ENCODE peak calls at places on chromosomes 7 and 10, in five cellular contexts. One of them, this sample, is unnamed.
A peak's percentile ranks its signal among the peaks of the same experiment; 100 is the strongest.

GRCh38 chr7:51318886-51319579 is 2.4 kb upstream of the COBL start:
- DNase-seq in cardiac muscle cell: no peak
- DNase-seq in cardiac fibroblast: no peak
- DNase-seq in left ventricle myocardium inferior: no peak
- DNase-seq in kidney epithelial cell: no peak
- DNase-seq in this sample: no peak

GRCh38 chr10:117373848-117374505 is 1.3 kb downstream of the PDZD8 start:
- DNase-seq in cardiac muscle cell: peak; percentile 60
- DNase-seq in cardiac fibroblast: peak; percentile 74
- DNase-seq in left ventricle myocardium inferior: peak; percentile 53
- DNase-seq in kidney epithelial cell: no peak
- DNase-seq in this sample: peak; percentile 79

GRCh38 chr10:97514344-97514743 is 15.6 kb downstream of the UBTD1 start:
- DNase-seq in cardiac muscle cell: peak; percentile 27
- DNase-seq in cardiac fibroblast: no peak
- DNase-seq in left ventricle myocardium inferior: no peak
- DNase-seq in kidney epithelial cell: no peak
- DNase-seq in this sample: no peak

GRCh38 chr10:43076876-43077420 is at the start of gene RET:
- DNase-seq in cardiac muscle cell: peak; percentile 44
- DNase-seq in cardiac fibroblast: peak; percentile 9
- DNase-seq in left ventricle myocardium inferior: peak; percentile 60
- DNase-seq in kidney epithelial cell: no peak
- DNase-seq in this sample: no peak

GRCh38 chr7:142168746-142169145 is 57.2 kb downstream of the MGAM2 start:
- DNase-seq in cardiac muscle cell: peak; percentile 57
- DNase-seq in cardiac fibroblast: peak; percentile 51
- DNase-seq in left ventricle myocardium inferior: no peak
- DNase-seq in kidney epithelial cell: peak; percentile 9
- DNase-seq in this sample: no peak

GRCh38 chr7:23298141-23298851 is 843 bp upstream of the MALSU1 start:
- DNase-seq in cardiac muscle cell: peak; percentile 35
- DNase-seq in cardiac fibroblast: peak; percentile 74
- DNase-seq in left ventricle myocardium inferior: no peak
- DNase-seq in kidney epithelial cell: peak; percentile 9
- DNase-seq in this sample: peak; percentile 74

GRCh38 chr10:30782543-30783461 is 153.2 kb upstream of the LYZL2 start:
- DNase-seq in cardiac muscle cell: no peak
- DNase-seq in cardiac fibroblast: peak; percentile 54
- DNase-seq in left ventricle myocardium inferior: no peak
- DNase-seq in kidney epithelial cell: no peak
- DNase-seq in this sample: no peak

GRCh38 chr7:116271980-116272886 is 61.9 kb downstream of the TES start:
- DNase-seq in cardiac muscle cell: peak; percentile 34
- DNase-seq in cardiac fibroblast: peak; percentile 97
- DNase-seq in left ventricle myocardium inferior: no peak
- DNase-seq in kidney epithelial cell: peak; percentile 92
- DNase-seq in this sample: peak; percentile 86

GRCh38 chr7:74337926-74338325 is 48.7 kb downstream of the CLIP2 start:
- DNase-seq in cardiac muscle cell: no peak
- DNase-seq in cardiac fibroblast: no peak
- DNase-seq in left ventricle myocardium inferior: no peak
- DNase-seq in kidney epithelial cell: no peak
- DNase-seq in this sample: no peak

GRCh38 chr7:45888185-45888992 is at the start of gene IGFBP1:
- DNase-seq in cardiac muscle cell: peak; percentile 56
- DNase-seq in cardiac fibroblast: no peak
- DNase-seq in left ventricle myocardium inferior: no peak
- DNase-seq in kidney epithelial cell: no peak
- DNase-seq in this sample: peak; percentile 57

GRCh38 chr10:133127291-133128125 is 32.5 kb upstream of the KNDC1 start:
- DNase-seq in cardiac muscle cell: no peak
- DNase-seq in cardiac fibroblast: no peak
- DNase-seq in left ventricle myocardium inferior: peak; percentile 9
- DNase-seq in kidney epithelial cell: no peak
- DNase-seq in this sample: no peak

GRCh38 chr7:149245244-149245643 is 5.8 kb downstream of the ZNF212 start:
- DNase-seq in cardiac muscle cell: no peak
- DNase-seq in cardiac fibroblast: peak; percentile 25
- DNase-seq in left ventricle myocardium inferior: no peak
- DNase-seq in kidney epithelial cell: no peak
- DNase-seq in this sample: no peak

GRCh38 chr7:103964269-103964668 is 25.2 kb downstream of the RELN start:
- DNase-seq in cardiac muscle cell: no peak
- DNase-seq in cardiac fibroblast: no peak
- DNase-seq in left ventricle myocardium inferior: no peak
- DNase-seq in kidney epithelial cell: no peak
- DNase-seq in this sample: no peak

GRCh38 chr7:125878990-125879389 is 949.4 kb upstream of the POT1 start:
- DNase-seq in cardiac muscle cell: no peak
- DNase-seq in cardiac fibroblast: no peak
- DNase-seq in left ventricle myocardium inferior: no peak
- DNase-seq in kidney epithelial cell: no peak
- DNase-seq in this sample: no peak

GRCh38 chr10:132421377-132422168 is 24.6 kb downstream of the PWWP2B start:
- DNase-seq in cardiac muscle cell: peak; percentile 84
- DNase-seq in cardiac fibroblast: peak; percentile 46
- DNase-seq in left ventricle myocardium inferior: peak; percentile 78
- DNase-seq in kidney epithelial cell: no peak
- DNase-seq in this sample: peak; percentile 87

GRCh38 chr7:129741743-129742213 is 130.3 kb downstream of the NRF1 start:
- DNase-seq in cardiac muscle cell: no peak
- DNase-seq in cardiac fibroblast: no peak
- DNase-seq in left ventricle myocardium inferior: no peak
- DNase-seq in kidney epithelial cell: no peak
- DNase-seq in this sample: no peak

GRCh38 chr10:1289591-1289990 is 233.4 kb downstream of the WDR37 start:
- DNase-seq in cardiac muscle cell: no peak
- DNase-seq in cardiac fibroblast: no peak
- DNase-seq in left ventricle myocardium inferior: no peak
- DNase-seq in kidney epithelial cell: no peak
- DNase-seq in this sample: no peak

GRCh38 chr10:59536576-59537014 is 173.1 kb downstream of the SLC16A9 start:
- DNase-seq in cardiac muscle cell: peak; percentile 5
- DNase-seq in cardiac fibroblast: no peak
- DNase-seq in left ventricle myocardium inferior: peak; percentile 16
- DNase-seq in kidney epithelial cell: no peak
- DNase-seq in this sample: no peak

GRCh38 chr10:49139866-49140195 is 6.0 kb upstream of the FAM170B start:
- DNase-seq in cardiac muscle cell: no peak
- DNase-seq in cardiac fibroblast: peak; percentile 94
- DNase-seq in left ventricle myocardium inferior: no peak
- DNase-seq in kidney epithelial cell: peak; percentile 80
- DNase-seq in this sample: no peak

GRCh38 chr10:112996462-112996861 is 46.4 kb downstream of the TCF7L2 start:
- DNase-seq in cardiac muscle cell: no peak
- DNase-seq in cardiac fibroblast: no peak
- DNase-seq in left ventricle myocardium inferior: no peak
- DNase-seq in kidney epithelial cell: no peak
- DNase-seq in this sample: no peak

GRCh38 chr10:72356115-72356514 is 1.4 kb upstream of the DNAJB12 start:
- DNase-seq in cardiac muscle cell: no peak
- DNase-seq in cardiac fibroblast: no peak
- DNase-seq in left ventricle myocardium inferior: no peak
- DNase-seq in kidney epithelial cell: no peak
- DNase-seq in this sample: no peak

GRCh38 chr7:14698239-14698638 is 204.3 kb downstream of the DGKB start:
- DNase-seq in cardiac muscle cell: no peak
- DNase-seq in cardiac fibroblast: peak; percentile 36
- DNase-seq in left ventricle myocardium inferior: no peak
- DNase-seq in kidney epithelial cell: no peak
- DNase-seq in this sample: no peak

DNA sequence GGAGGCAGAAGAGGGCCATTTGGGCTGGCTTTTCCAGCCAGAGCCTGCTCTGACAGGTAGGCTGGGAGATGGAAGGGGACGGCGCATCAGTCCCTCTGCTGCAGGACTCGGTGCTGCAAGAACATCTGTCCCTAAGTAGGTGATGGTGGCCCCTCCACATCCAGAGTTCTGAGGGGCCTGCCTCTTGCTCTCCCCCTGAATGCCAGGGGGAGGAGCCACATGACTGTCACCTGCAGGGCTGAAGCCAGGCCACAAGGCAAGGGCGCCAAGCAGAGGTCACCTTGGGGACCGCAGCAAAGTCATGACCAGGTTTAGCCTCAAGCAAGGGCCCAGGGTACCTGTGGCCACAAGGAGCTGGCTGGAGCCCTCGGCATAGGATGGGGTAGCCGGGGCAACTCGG is 99.4 kb downstream of the FAM53B start:
- DNase-seq in cardiac muscle cell: no peak
- DNase-seq in cardiac fibroblast: no peak
- DNase-seq in left ventricle myocardium inferior: no peak
- DNase-seq in kidney epithelial cell: no peak
- DNase-seq in this sample: no peak
- TF ChIP-seq CTCF in cardiac muscle cell: no peak
- TF ChIP-seq CTCF in cardiac fibroblast: no peak
- TF ChIP-seq CTCF in left ventricle myocardium inferior: no peak
- TF ChIP-seq CTCF in kidney epithelial cell: no peak
- TF ChIP-seq CTCF in this sample: no peak

DNA sequence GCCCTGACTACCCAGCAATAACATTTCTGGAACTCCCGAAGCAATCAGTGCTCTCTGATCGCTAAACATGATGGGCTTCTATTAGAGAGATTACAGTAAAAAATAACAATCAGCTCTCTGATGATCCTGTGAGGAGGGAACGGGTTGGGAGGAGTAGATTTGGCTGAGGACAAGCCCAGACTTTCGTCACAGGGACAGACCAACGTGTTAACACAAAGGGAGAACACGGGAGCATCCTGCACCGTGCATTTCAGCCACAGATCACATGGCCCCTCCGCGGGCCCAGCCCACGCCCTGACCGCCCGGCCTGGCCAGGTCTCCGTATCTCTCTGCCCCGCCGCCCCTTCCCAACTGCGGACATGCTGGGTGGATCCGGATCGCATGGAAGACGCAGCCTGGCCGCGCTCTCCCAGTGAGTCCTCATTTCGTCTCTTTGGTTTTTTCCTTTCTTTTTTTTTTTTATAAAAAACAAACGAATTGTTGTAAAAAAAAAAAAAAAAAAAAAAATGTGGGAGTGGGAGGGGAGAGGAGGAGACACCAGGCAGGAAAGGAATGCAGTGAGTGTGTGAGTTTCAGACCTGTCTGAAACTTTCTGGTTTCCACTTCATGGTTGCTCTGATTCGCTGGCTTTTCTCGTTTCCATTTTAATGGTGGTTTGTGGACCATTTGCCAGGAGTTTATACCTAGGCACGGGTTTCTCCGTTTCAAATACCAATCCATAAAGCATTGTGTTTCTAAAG is 94.9 kb upstream of the AGBL3 start:
- DNase-seq in cardiac muscle cell: peak; percentile 72
- DNase-seq in cardiac fibroblast: peak; percentile 97
- DNase-seq in left ventricle myocardium inferior: peak; percentile 80
- DNase-seq in kidney epithelial cell: peak; percentile 86
- DNase-seq in this sample: peak; percentile 83
- H3K4me3 ChIP-seq in cardiac muscle cell: peak overlapping the region; percentile 48
- H3K4me3 ChIP-seq in cardiac fibroblast: peak overlapping the region; percentile 62
- H3K4me3 ChIP-seq in left ventricle myocardium inferior: peak overlapping the region; percentile 70
- H3K4me3 ChIP-seq in kidney epithelial cell: peak overlapping the region; percentile 70
- H3K4me3 ChIP-seq in this sample: peak overlapping the region; percentile 66

GRCh38 chr7:5457245-5457735 is 33.7 kb upstream of the TNRC18 start:
- DNase-seq in cardiac muscle cell: no peak
- DNase-seq in cardiac fibroblast: no peak
- DNase-seq in left ventricle myocardium inferior: no peak
- DNase-seq in kidney epithelial cell: no peak
- DNase-seq in this sample: no peak
- TF ChIP-seq CTCF in cardiac muscle cell: no peak
- TF ChIP-seq CTCF in cardiac fibroblast: no peak
- TF ChIP-seq CTCF in left ventricle myocardium inferior: no peak
- TF ChIP-seq CTCF in kidney epithelial cell: no peak
- TF ChIP-seq CTCF in this sample: no peak

GRCh38 chr10:60828489-60828852 is 50.2 kb downstream of the CDK1 start:
- DNase-seq in cardiac muscle cell: no peak
- DNase-seq in cardiac fibroblast: peak; percentile 59
- DNase-seq in left ventricle myocardium inferior: no peak
- DNase-seq in kidney epithelial cell: no peak
- DNase-seq in this sample: no peak
- H3K4me3 ChIP-seq in cardiac muscle cell: no peak overlapping the region
- H3K4me3 ChIP-seq in cardiac fibroblast: no peak overlapping the region
- H3K4me3 ChIP-seq in left ventricle myocardium inferior: no peak overlapping the region
- H3K4me3 ChIP-seq in kidney epithelial cell: no peak overlapping the region
- H3K4me3 ChIP-seq in this sample: peak overlapping the region; percentile 15

GRCh38 chr10:77357611-77358010 is 280.0 kb downstream of the KCNMA1 start:
- DNase-seq in cardiac muscle cell: no peak
- DNase-seq in cardiac fibroblast: peak; percentile 80
- DNase-seq in left ventricle myocardium inferior: no peak
- DNase-seq in kidney epithelial cell: no peak
- DNase-seq in this sample: no peak
- TF ChIP-seq CTCF in cardiac muscle cell: no peak
- TF ChIP-seq CTCF in cardiac fibroblast: no peak
- TF ChIP-seq CTCF in left ventricle myocardium inferior: no peak
- TF ChIP-seq CTCF in kidney epithelial cell: no peak
- TF ChIP-seq CTCF in this sample: no peak

GRCh38 chr10:99913831-99914235 is 95.9 kb downstream of the DNMBP start:
- DNase-seq in cardiac muscle cell: peak; percentile 91
- DNase-seq in cardiac fibroblast: no peak
- DNase-seq in left ventricle myocardium inferior: no peak
- DNase-seq in kidney epithelial cell: no peak
- DNase-seq in this sample: no peak

GRCh38 chr10:99914236-99914635 is 95.5 kb downstream of the DNMBP start:
- DNase-seq in cardiac muscle cell: no peak
- DNase-seq in cardiac fibroblast: no peak
- DNase-seq in left ventricle myocardium inferior: no peak
- DNase-seq in kidney epithelial cell: no peak
- DNase-seq in this sample: no peak

GRCh38 chr10:99908512-99908911 is 101.2 kb downstream of the DNMBP start:
- DNase-seq in cardiac muscle cell: no peak
- DNase-seq in cardiac fibroblast: no peak
- DNase-seq in left ventricle myocardium inferior: no peak
- DNase-seq in kidney epithelial cell: no peak
- DNase-seq in this sample: no peak

GRCh38 chr10:99915414-99915813 is 94.3 kb downstream of the DNMBP start:
- DNase-seq in cardiac muscle cell: no peak
- DNase-seq in cardiac fibroblast: no peak
- DNase-seq in left ventricle myocardium inferior: no peak
- DNase-seq in kidney epithelial cell: no peak
- DNase-seq in this sample: no peak

DNA sequence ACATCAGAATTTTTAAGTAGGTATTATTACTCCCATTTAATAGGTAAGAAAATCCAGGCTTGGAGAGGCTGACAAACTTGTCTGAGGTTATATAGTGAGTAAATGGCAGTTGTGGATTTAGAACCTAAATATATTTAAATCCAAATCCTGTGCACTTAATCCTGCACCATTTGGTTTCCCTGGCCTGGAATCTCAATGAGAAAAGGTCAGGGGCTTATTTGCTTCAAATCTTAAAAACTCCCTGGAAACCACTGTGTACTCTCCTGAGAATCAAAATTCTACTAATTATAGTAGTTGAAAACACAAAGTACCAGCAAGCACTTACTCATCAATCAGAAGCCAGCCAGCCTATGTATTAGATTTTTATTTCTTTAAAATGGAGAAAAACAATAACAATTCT is 97.7 kb downstream of the DNMBP start:
- DNase-seq in cardiac muscle cell: no peak
- DNase-seq in cardiac fibroblast: peak; percentile 39
- DNase-seq in left ventricle myocardium inferior: no peak
- DNase-seq in kidney epithelial cell: no peak
- DNase-seq in this sample: no peak
- H3K4me3 ChIP-seq in cardiac muscle cell: peak overlapping the region; percentile 58
- H3K4me3 ChIP-seq in cardiac fibroblast: no peak overlapping the region
- H3K4me3 ChIP-seq in left ventricle myocardium inferior: no peak overlapping the region
- H3K4me3 ChIP-seq in kidney epithelial cell: no peak overlapping the region
- H3K4me3 ChIP-seq in this sample: no peak overlapping the region

This sample was measured in coronary artery.